ENCODE peak calls at places on chromosomes 4 and X, in ten cellular contexts. B, U, C, Z, O, K, V, G, X and Y are unnamed samples. For H3K4me1, the result is how much of the 10 kb centered on the place peaks cover.

GRCh38 chr4:1604706-1605205 is 79.4 kb downstream of the FAM53A start:
- DNase-seq in U (peak), V (no peak), K (no peak), X (no peak), G (no peak), Z (no peak), O (no peak), C (peak), B (no peak), Y (no peak)

GRCh38 chrX:21153503-21153902 is 220.7 kb upstream of the CNKSR2 start:
- DNase-seq in X (no peak), U (no peak), C (no peak), B (no peak), V (no peak), G (no peak), Z (peak), O (peak), K (no peak), Y (peak)

GRCh38 chrX:18931972-18932371 is 51.9 kb downstream of the PHKA2 start:
- DNase-seq in K (no peak), V (no peak), C (peak), Z (no peak), G (no peak), B (no peak), U (no peak), X (no peak), O (no peak), Y (no peak)

GRCh38 chrX:44042124-44042523 is 68.9 kb upstream of the NDP start:
- DNase-seq in G (no peak), Z (no peak), K (no peak), O (no peak), V (no peak), C (no peak), U (no peak), B (no peak), X (no peak), Y (no peak)

GRCh38 chrX:154433605-154434004 is 3.3 kb upstream of the GDI1 start:
- DNase-seq in C (no peak), B (no peak), V (no peak), X (no peak), O (no peak), Z (no peak), K (no peak), U (no peak), G (no peak), Y (no peak)

GRCh38 chr4:124777007-124777406 is 64.5 kb upstream of the ANKRD50 start:
- DNase-seq in C (no peak), O (no peak), B (no peak), V (no peak), X (no peak), Z (no peak), G (no peak), U (no peak), K (no peak), Y (no peak)

GRCh38 chr4:177182156-177182555 is 127.5 kb upstream of the NEIL3 start:
- DNase-seq in Z (no peak), C (no peak), U (no peak), O (no peak), G (no peak), K (no peak), V (no peak), X (no peak), B (no peak), Y (no peak)

GRCh38 chrX:112670964-112671363 is 8.8 kb downstream of the LHFPL1 start:
- DNase-seq in V (no peak), O (no peak), X (no peak), K (no peak), G (no peak), U (no peak), Z (no peak), C (no peak), B (no peak), Y (peak)

GRCh38 chr4:151573945-151574344 is 165.0 kb downstream of the FHIP1A start:
- DNase-seq in X (no peak), Z (no peak), G (no peak), U (no peak), C (peak), O (no peak), V (peak), K (no peak), B (no peak), Y (no peak)

GRCh38 chr4:83751336-83751949 is 215.5 kb downstream of the GPAT3 start:
- DNase-seq in Z (no peak), K (no peak), U (no peak), B (no peak), G (no peak), O (no peak), X (no peak), V (no peak), C (no peak), Y (no peak)

GRCh38 chr4:105399535-105400161 is 74.2 kb downstream of the PPA2 start:
- DNase-seq in C (no peak), X (no peak), B (no peak), V (no peak), G (no peak), K (no peak), O (no peak), Z (no peak), U (no peak), Y (no peak)

GRCh38 chr4:100679926-100680325 is 162.1 kb upstream of the EMCN start:
- DNase-seq in U (no peak), C (no peak), Z (no peak), V (no peak), B (no peak), O (no peak), G (no peak), K (no peak), X (no peak), Y (no peak)

GRCh38 chr4:1985287-1985686 is 23.5 kb downstream of the NELFA start:
- DNase-seq in K (peak), G (peak), O (no peak), X (no peak), V (no peak), C (no peak), B (no peak), U (peak), Z (no peak), Y (no peak)

GRCh38 chrX:38347136-38347535 is 5.3 kb upstream of the OTC start:
- DNase-seq in K (no peak), X (no peak), O (no peak), U (no peak), C (no peak), V (peak), Z (peak), B (no peak), G (no peak), Y (no peak)

GRCh38 chr4:163143532-163143931 is 23.2 kb downstream of the NAF1 start:
- DNase-seq in U (no peak), O (no peak), X (no peak), K (no peak), Z (no peak), G (no peak), B (no peak), C (peak), V (no peak), Y (no peak)

GRCh38 chr4:57013529-57014120 is 34.9 kb downstream of the POLR2B start:
- DNase-seq in B (no peak), X (no peak), G (no peak), O (no peak), V (no peak), C (peak), U (no peak), K (no peak), Z (no peak), Y (no peak)

GRCh38 chr4:7655549-7656243 is 221.0 kb upstream of the PSAPL1 start:
- DNase-seq in O (no peak), K (no peak), V (no peak), G (no peak), Z (no peak), C (no peak), X (no peak), U (no peak), B (peak), Y (no peak)

GRCh38 chr4:3470244-3471097 is 7.4 kb downstream of the DOK7 start:
- DNase-seq in Z (no peak), K (no peak), B (no peak), G (no peak), V (no peak), O (no peak), C (peak), X (no peak), U (no peak), Y (peak)

GRCh38 chr4:55409468-55410171 is 13.9 kb downstream of the TMEM165 start:
- DNase-seq in G (no peak), C (no peak), X (no peak), V (no peak), B (no peak), Z (no peak), K (no peak), U (no peak), O (no peak), Y (no peak)

GRCh38 chr4:23084559-23085248 is 392.0 kb downstream of the GBA3 start:
- DNase-seq in Z (no peak), K (no peak), U (no peak), C (no peak), B (no peak), G (no peak), V (no peak), O (no peak), X (no peak), Y (no peak)

GRCh38 chr4:68373513-68373912 is 23.6 kb upstream of the YTHDC1 start:
- DNase-seq in X (peak), V (peak), Z (peak), B (peak), G (peak), C (peak), U (peak), O (peak), K (peak), Y (peak)

GRCh38 chrX:150205011-150205410 is 158.1 kb upstream of the MAMLD1 start:
- DNase-seq in V (peak), X (no peak), C (no peak), Z (peak), K (no peak), G (no peak), O (no peak), U (no peak), B (no peak), Y (no peak)

GRCh38 chr4:41067369-41067768 is 147.0 kb downstream of the APBB2 start:
- DNase-seq in B (no peak), U (no peak), C (no peak), X (no peak), O (no peak), G (no peak), K (no peak), V (no peak), Z (no peak), Y (no peak)

GRCh38 chr4:8307126-8307525 is 37.6 kb downstream of the HTRA3 start:
- DNase-seq in U (peak), V (peak), C (no peak), O (peak), K (peak), X (no peak), Z (no peak), B (peak), G (peak), Y (peak)

GRCh38 chr4:14582658-14583057 is 419.6 kb upstream of the CPEB2 start:
- DNase-seq in K (no peak), X (no peak), G (no peak), V (no peak), Z (no peak), B (no peak), U (no peak), O (no peak), C (no peak), Y (no peak)

GRCh38 chr4:95114521-95114920 is 356.8 kb downstream of the BMPR1B start:
- DNase-seq in O (no peak), U (no peak), Z (no peak), B (no peak), V (no peak), G (no peak), K (no peak), X (no peak), C (no peak), Y (no peak)

GRCh38 chr4:8778301-8778700 is 93.3 kb downstream of the HMX1 start:
- DNase-seq in K (no peak), Z (no peak), X (no peak), U (no peak), B (no peak), G (no peak), O (no peak), V (no peak), C (no peak), Y (no peak)

GRCh38 chr4:8534601-8535000 is 45.6 kb upstream of the GPR78 start:
- DNase-seq in B (no peak), K (no peak), X (no peak), C (no peak), V (no peak), Z (no peak), U (no peak), O (no peak), G (no peak), Y (no peak)

GRCh38 chrX:47623540-47624027 is 3.9 kb upstream of the SYN1 start:
- DNase-seq in B (peak), K (no peak), X (peak), O (no peak), U (peak), V (peak), C (peak), Z (no peak), G (peak), Y (peak)

GRCh38 chrX:2701600-2701999 is 10.5 kb downstream of the CD99 start:
- DNase-seq in V (no peak), Z (no peak), B (no peak), X (no peak), K (no peak), U (no peak), O (no peak), G (no peak), C (no peak), Y (peak)

GRCh38 chrX:2700405-2701320 is 9.6 kb downstream of the CD99 start:
- DNase-seq in Z (no peak), O (no peak), B (no peak), G (no peak), U (no peak), K (no peak), X (no peak), V (no peak), C (no peak), Y (no peak)

GRCh38 chrX:2705461-2705860 is 14.4 kb downstream of the CD99 start:
- DNase-seq in Z (no peak), C (no peak), O (no peak), G (no peak), U (no peak), V (no peak), X (no peak), B (no peak), K (no peak), Y (no peak)

GRCh38 chrX:2705036-2705435 is 13.9 kb downstream of the CD99 start:
- DNase-seq in U (no peak), G (no peak), K (no peak), C (peak), B (no peak), Z (peak), O (no peak), X (no peak), V (no peak), Y (peak)

DNA sequence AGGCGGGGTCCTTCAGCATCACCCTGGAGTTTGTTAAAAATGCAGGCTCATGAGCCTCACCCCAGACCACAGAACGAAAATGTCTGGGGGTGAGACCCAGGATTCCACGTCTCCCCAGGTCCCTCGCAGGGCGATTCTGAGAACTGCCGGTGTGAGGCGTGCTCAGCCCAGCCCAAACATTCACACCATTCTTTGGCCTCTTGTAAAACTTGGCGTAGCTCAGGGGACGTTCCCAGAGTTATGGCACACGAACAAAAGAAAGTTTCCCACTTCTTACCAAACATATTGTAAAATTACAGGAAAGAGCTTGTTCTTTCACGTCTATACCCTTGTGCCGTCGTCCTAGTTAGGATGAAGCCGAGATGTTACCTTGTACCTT is 12.9 kb downstream of the CD99 start:
- DNase-seq in G (no peak), C (peak), X (no peak), V (no peak), B (no peak), O (peak), U (no peak), Z (peak), K (no peak), Y (peak)
- H3K4me1 ChIP-seq in G (under half), C (under half), X (under half), V (half or more), B (under half), O (under half), U (half or more), Z (half or more), K (half or more), Y (half or more)

DNA sequence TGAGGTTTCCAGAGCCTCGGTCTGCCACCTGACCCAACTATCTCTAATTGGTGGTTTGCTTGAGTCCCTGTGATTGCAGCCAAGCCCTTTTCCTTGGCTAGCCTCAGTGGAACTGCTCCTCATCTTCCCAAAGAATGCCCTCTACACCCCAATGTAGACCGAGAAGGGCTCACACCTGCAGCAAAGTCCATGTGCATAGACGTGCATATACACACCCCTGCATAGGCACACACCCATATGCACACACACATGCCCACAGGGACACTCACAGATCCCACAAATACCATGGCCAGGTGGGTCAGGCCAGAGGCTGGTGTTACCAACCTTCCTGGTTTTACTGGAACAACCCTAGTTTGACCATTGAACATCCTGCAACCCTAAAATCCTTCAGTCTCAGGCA is 332 bp downstream of the AWAT2 start:
- DNase-seq in X (no peak), O (no peak), K (no peak), C (no peak), B (no peak), Z (no peak), V (no peak), U (no peak), G (no peak), Y (no peak)
- TF ChIP-seq CTCF in X (no peak), O (no peak), K (no peak), C (no peak), B (no peak), Z (no peak), V (no peak), U (no peak), G (no peak), Y (no peak)

GRCh38 chr4:80202190-80202711 is 4.9 kb downstream of the PRDM8 start:
- DNase-seq in O (peak), X (no peak), V (peak), K (peak), C (peak), Z (peak), B (peak), U (peak), G (peak), Y (peak)
- H3K4me3 ChIP-seq in O (peak), X (peak), V (peak), K (peak), C (peak), Z (peak), B (peak), U (peak), G (peak), Y (peak)

GRCh38 chr4:112519689-112520597 is 4.0 kb upstream of the NEUROG2 start:
- DNase-seq in X (no peak), O (no peak), U (no peak), B (no peak), C (no peak), G (no peak), K (no peak), Z (no peak), V (no peak), Y (no peak)
- H3K4me1 ChIP-seq in X (under half), O (under half), U (under half), B (under half), C (under half), G (under half), K (half or more), Z (under half), V (under half), Y (half or more)

DNA sequence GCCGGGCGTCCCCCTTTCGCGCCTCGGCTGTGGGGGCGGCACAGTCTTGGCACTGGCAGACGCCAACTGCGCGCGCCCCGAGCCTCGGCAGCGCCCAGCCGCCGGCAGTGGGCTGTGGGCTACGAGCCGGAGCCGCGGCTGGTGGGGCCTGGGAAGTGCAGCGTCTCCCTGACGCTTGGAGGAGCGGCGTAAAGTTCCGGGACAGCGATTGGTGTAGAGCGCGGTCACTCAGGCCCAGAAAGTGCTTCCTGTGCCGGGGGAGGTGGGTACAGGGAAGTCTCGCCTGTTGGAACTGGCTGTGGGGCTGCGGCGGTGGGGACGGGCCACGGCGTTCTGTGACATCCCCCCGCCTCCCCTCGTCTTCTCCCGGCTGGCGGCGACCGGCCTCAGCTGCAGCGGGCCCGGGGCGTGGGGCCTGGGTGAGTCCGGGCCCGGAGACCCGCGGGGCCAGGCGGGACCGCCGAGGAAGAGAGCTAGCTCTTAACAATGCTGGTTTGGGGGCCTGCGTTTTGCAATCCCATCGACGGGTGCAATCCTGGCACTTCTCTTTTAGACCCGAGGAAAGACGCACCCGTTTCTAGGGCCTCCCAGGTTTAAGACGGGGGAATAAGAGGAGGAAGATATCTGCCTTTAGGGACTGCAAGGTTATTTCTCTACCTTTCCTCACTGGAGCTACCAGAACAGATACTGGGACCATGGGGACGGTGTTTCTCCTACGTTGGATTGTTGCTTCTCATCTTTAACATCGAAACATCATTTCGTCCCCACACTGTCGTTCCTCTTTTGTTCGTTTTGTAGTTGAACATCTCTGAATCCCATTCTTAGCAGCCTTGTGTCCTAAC is at the start of the genes RWDD4 and TRAPPC11:
- DNase-seq in O (peak), C (peak), Z (peak), X (peak), K (peak), U (peak), B (peak), V (peak), G (peak), Y (peak)
- TF ChIP-seq CTCF in O (no peak), C (peak), Z (peak), X (peak), K (peak), U (peak), B (peak), V (no peak), G (peak), Y (peak)